ENCODE peak calls at places on chromosomes 6 and 20, in ten cellular contexts. G, S, T, D, K, Y, I, A, L and O are unnamed samples.
A peak's percentile ranks its signal among the peaks of the same experiment; 100 is the strongest.

GRCh38 chr20:8720089-8720488 is 348.8 kb upstream of the PLCB4 start:
- DNase-seq in G (no peak), S (no peak), T (no peak), D (no peak), K (no peak), Y (peak; percentile 33), I (no peak), A (no peak), L (no peak), O (no peak)

GRCh38 chr20:63325021-63325471 is 32.1 kb downstream of the COL20A1 start:
- DNase-seq in G (no peak), S (no peak), T (no peak), D (no peak), K (no peak), Y (no peak), I (no peak), A (no peak), L (no peak), O (no peak)

GRCh38 chr20:52416959-52417358 is 225.4 kb upstream of the ZFP64 start:
- DNase-seq in G (no peak), S (no peak), T (no peak), D (no peak), K (no peak), Y (no peak), I (no peak), A (no peak), L (no peak), O (no peak)

GRCh38 chr6:151044465-151045441 is 179.3 kb downstream of the MTHFD1L start:
- DNase-seq in G (no peak), S (peak; percentile 97), T (peak; percentile 71), D (peak; percentile 93), K (peak; percentile 92), Y (peak; percentile 90), I (peak; percentile 97), A (peak; percentile 89), L (peak; percentile 51), O (peak; percentile 98)

GRCh38 chr6:161246725-161247124 is 27.1 kb downstream of the AGPAT4 start:
- DNase-seq in G (no peak), S (no peak), T (no peak), D (peak; percentile 87), K (no peak), Y (no peak), I (no peak), A (peak; percentile 79), L (no peak), O (no peak)

GRCh38 chr20:32681175-32682084 is 7.7 kb upstream of the C20orf203 start:
- DNase-seq in G (no peak), S (peak; percentile 76), T (no peak), D (peak; percentile 17), K (no peak), Y (peak; percentile 6), I (peak; percentile 26), A (peak; percentile 44), L (no peak), O (no peak)

GRCh38 chr20:55740076-55740475 is 265.2 kb downstream of the CBLN4 start:
- DNase-seq in G (no peak), S (no peak), T (no peak), D (no peak), K (no peak), Y (no peak), I (no peak), A (no peak), L (no peak), O (no peak)

GRCh38 chr6:11185204-11185842 is 47.1 kb downstream of the NEDD9 start:
- DNase-seq in G (no peak), S (no peak), T (no peak), D (no peak), K (no peak), Y (no peak), I (no peak), A (no peak), L (no peak), O (no peak)

GRCh38 chr6:121748850-121749249 is 313.4 kb downstream of the GJA1 start:
- DNase-seq in G (no peak), S (no peak), T (no peak), D (no peak), K (no peak), Y (no peak), I (no peak), A (no peak), L (no peak), O (no peak)

DNA sequence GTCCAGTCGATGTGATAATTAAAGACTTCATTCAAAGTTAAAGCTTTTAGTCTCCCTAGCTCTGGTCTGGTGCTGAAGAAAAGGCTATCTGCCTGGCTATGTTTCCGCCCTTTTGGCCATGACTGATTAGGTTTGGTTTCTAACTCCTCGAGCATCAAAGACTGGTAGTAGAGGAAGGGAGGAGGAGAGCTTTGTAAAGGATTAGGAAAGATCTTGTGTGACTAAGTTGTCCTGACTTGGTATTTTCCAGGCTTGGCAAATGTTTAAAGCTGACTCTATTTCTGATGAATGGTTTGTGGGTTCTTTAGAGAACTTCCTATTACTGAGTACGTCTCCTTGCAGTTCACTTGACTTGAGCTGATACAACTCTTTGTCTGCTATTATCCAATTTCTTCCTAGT is 312.9 kb downstream of the GJA1 start:
- DNase-seq in G (no peak), S (no peak), T (no peak), D (peak; percentile 64), K (no peak), Y (peak; percentile 51), I (peak; percentile 84), A (peak; percentile 90), L (no peak), O (no peak)
- H3K4me3 ChIP-seq in G (no peak overlapping the region), S (no peak overlapping the region), T (no peak overlapping the region), D (no peak overlapping the region), K (no peak overlapping the region), Y (no peak overlapping the region), I (no peak overlapping the region), A (no peak overlapping the region), L (no peak overlapping the region), O (no peak overlapping the region)

GRCh38 chr6:110474500-110474899 is 1.9 kb downstream of the SLC22A16 start:
- DNase-seq in G (no peak), S (no peak), T (no peak), D (no peak), K (no peak), Y (no peak), I (no peak), A (no peak), L (no peak), O (no peak)

GRCh38 chr6:110471966-110472365 is 4.4 kb downstream of the SLC22A16 start:
- DNase-seq in G (no peak), S (no peak), T (no peak), D (no peak), K (no peak), Y (no peak), I (no peak), A (no peak), L (no peak), O (no peak)

GRCh38 chr6:110472739-110473138 is 3.7 kb downstream of the SLC22A16 start:
- DNase-seq in G (no peak), S (no peak), T (no peak), D (no peak), K (no peak), Y (no peak), I (no peak), A (no peak), L (no peak), O (no peak)

GRCh38 chr6:110475255-110475654 is 1.2 kb downstream of the SLC22A16 start:
- DNase-seq in G (no peak), S (no peak), T (peak; percentile 74), D (no peak), K (no peak), Y (peak; percentile 13), I (no peak), A (no peak), L (peak; percentile 25), O (peak; percentile 17)

DNA sequence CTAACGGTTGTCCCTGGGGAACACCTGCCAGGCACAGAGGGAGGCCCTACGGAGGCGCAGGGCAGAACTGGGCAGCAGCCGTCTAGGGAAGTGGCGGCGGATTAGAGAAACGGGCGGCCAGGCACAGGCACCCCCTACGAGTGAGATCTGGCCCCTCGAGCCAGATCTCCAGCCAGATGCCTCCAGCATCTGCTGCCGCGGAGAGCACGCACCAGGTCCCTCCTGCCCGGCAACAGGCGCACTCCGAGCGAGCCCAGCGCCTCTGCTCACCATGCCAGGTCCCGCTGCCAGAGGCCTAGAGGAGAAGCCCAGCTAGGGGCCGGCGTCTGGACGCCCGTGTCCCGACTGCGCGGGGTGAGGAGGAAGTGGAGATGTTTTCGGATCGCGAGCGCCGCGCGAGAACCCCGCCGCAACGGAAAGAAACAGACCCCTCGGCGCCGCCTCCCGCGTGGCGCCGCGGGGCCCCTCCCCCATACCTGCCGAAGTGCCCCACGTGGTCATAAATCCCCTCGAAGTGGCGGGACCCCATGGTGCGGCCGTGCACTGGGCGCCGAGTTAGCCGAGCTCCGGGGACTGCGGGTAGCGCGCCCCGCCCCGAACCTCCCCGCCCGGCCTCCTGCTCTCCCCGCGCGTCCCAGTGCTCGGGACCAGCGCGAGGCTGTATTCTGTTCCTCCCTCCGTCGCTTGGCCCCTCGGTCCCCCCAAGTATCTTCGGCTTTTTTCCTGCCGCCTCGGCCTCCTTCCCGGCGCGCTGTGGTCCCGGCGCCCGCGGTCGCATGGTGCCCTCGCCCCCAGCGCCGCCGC is at the start of gene SLC22A16:
- DNase-seq in G (no peak), S (no peak), T (peak; percentile 62), D (no peak), K (no peak), Y (peak; percentile 23), I (no peak), A (no peak), L (no peak), O (peak; percentile 9)
- H3K4me3 ChIP-seq in G (peak within 1 kb of the TSS; percentile 24), S (no peak within 1 kb of the TSS), T (peak within 1 kb of the TSS; percentile 43), D (no peak within 1 kb of the TSS), K (peak within 1 kb of the TSS; percentile 17), Y (peak within 1 kb of the TSS; percentile 37), I (peak within 1 kb of the TSS; percentile 25), A (peak within 1 kb of the TSS; percentile 39), L (peak within 1 kb of the TSS; percentile 59), O (no peak within 1 kb of the TSS)

GRCh38 chr6:144580771-144581170 is 295.6 kb downstream of the UTRN start:
- DNase-seq in G (no peak), S (peak; percentile 52), T (no peak), D (no peak), K (no peak), Y (no peak), I (no peak), A (no peak), L (no peak), O (no peak)

GRCh38 chr6:144581807-144582537 is 296.8 kb downstream of the UTRN start:
- DNase-seq in G (no peak), S (peak; percentile 21), T (no peak), D (peak; percentile 44), K (peak; percentile 32), Y (peak; percentile 37), I (peak; percentile 46), A (peak; percentile 20), L (no peak), O (no peak)

GRCh38 chr6:144582939-144583613 is 297.9 kb downstream of the UTRN start:
- DNase-seq in G (no peak), S (no peak), T (peak; percentile 55), D (peak; percentile 30), K (peak; percentile 35), Y (peak; percentile 34), I (peak; percentile 49), A (peak; percentile 39), L (peak; percentile 39), O (peak; percentile 33)

GRCh38 chr6:144585217-144585814 is 300.2 kb downstream of the UTRN start:
- DNase-seq in G (peak; percentile 26), S (peak; percentile 59), T (no peak), D (peak; percentile 58), K (no peak), Y (peak; percentile 65), I (peak; percentile 63), A (peak; percentile 32), L (no peak), O (no peak)

DNA sequence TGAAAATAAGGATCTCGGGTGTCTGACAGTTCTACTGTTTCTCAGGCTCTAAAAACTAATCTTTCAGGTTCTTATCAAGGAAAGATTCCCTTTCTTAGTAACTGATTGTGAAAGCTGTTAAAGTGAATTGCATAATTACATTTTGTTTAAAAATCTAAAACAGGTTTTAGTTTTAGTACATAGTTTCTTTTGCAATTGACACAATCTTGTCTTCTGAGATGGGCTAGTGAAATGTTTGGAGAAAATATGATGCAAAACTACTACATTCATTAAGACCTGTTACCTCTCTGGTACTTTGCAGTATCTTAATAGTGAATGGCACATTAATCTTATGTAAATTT is 298.4 kb downstream of the UTRN start:
- DNase-seq in G (no peak), S (no peak), T (no peak), D (no peak), K (no peak), Y (no peak), I (no peak), A (no peak), L (no peak), O (no peak)
- H3K4me3 ChIP-seq in G (no peak overlapping the region), S (no peak overlapping the region), T (no peak overlapping the region), D (peak overlapping the region; percentile 11), K (peak overlapping the region; percentile 11), Y (no peak overlapping the region), I (peak overlapping the region; percentile 38), A (peak overlapping the region; percentile 46), L (no peak overlapping the region), O (no peak overlapping the region)

GRCh38 chr6:112007254-112007653 is 46.6 kb upstream of the CCN6 start:
- DNase-seq in G (no peak), S (no peak), T (no peak), D (no peak), K (no peak), Y (peak; percentile 58), I (no peak), A (no peak), L (no peak), O (no peak)
- H3K4me3 ChIP-seq in G (no peak overlapping the region), S (no peak overlapping the region), T (no peak overlapping the region), D (no peak overlapping the region), K (no peak overlapping the region), Y (no peak overlapping the region), I (no peak overlapping the region), A (no peak overlapping the region), L (no peak overlapping the region), O (no peak overlapping the region)